ENCODE peak calls at places on chromosomes 11 and 22, in nine cellular contexts. N is CD8-positive, alpha-beta memory T cell; Q is endodermal cell; G is pancreas; B is psoas muscle; H is body of pancreas; I is cardiac muscle cell; U is thoracic aorta; R is A673. C is an unnamed sample.

GRCh38 chr11:20037358-20037757 is 122.9 kb downstream of the DBX1 start:
- DNase-seq in N (no peak), Q (no peak), G (no peak), B (no peak), H (no peak), I (no peak), U (no peak), R (no peak), C (no peak)

GRCh38 chr11:57416436-57416835 is 10.5 kb downstream of the SLC43A3 start:
- DNase-seq in N (no peak), Q (no peak), G (no peak), B (no peak), H (no peak), I (no peak), U (no peak), R (no peak), C (no peak)

GRCh38 chr11:117716652-117717440 is 80.2 kb downstream of the DSCAML1 start:
- DNase-seq in N (no peak), Q (no peak), G (no peak), B (no peak), H (no peak), I (no peak), U (no peak), R (no peak), C (peak; percentile 30)

GRCh38 chr22:18947905-18948304 is 11.8 kb upstream of the PRODH start:
- DNase-seq in N (no peak), Q (peak; percentile 52), G (no peak), B (peak; percentile 22), H (no peak), I (no peak), U (no peak), R (no peak), C (peak; percentile 15)

GRCh38 chr11:86183694-86184093 is 60.9 kb upstream of the EED start:
- DNase-seq in N (no peak), Q (no peak), G (no peak), B (no peak), H (no peak), I (no peak), U (no peak), R (no peak), C (no peak)

GRCh38 chr11:70736937-70737640 is 338.8 kb downstream of the CTTN start:
- DNase-seq in N (no peak), Q (no peak), G (no peak), B (no peak), H (no peak), I (no peak), U (no peak), R (no peak), C (no peak)

GRCh38 chr11:16612801-16613400 is 125.5 kb upstream of the C11orf58 start:
- DNase-seq in N (no peak), Q (peak; percentile 63), G (peak; percentile 22), B (peak; percentile 34), H (peak; percentile 11), I (peak; percentile 18), U (no peak), R (peak; percentile 42), C (no peak)

GRCh38 chr22:34975721-34976120 is 90.2 kb upstream of the ISX start:
- DNase-seq in N (no peak), Q (peak; percentile 57), G (no peak), B (no peak), H (no peak), I (no peak), U (no peak), R (no peak), C (no peak)

GRCh38 chr11:64649304-64649703 is 58.3 kb downstream of the SLC22A12 start:
- DNase-seq in N (no peak), Q (peak; percentile 86), G (peak; percentile 45), B (no peak), H (peak; percentile 59), I (peak; percentile 71), U (no peak), R (peak; percentile 50), C (no peak)

GRCh38 chr11:72038491-72038890 is 39.8 kb downstream of the IL18BP start:
- DNase-seq in N (no peak), Q (no peak), G (peak; percentile 27), B (peak; percentile 83), H (peak; percentile 43), I (no peak), U (no peak), R (peak; percentile 64), C (no peak)

GRCh38 chr22:40635008-40635939 is 1.2 kb downstream of the MRTFA start:
- DNase-seq in N (no peak), Q (peak; percentile 21), G (no peak), B (no peak), H (no peak), I (no peak), U (no peak), R (no peak), C (no peak)

GRCh38 chr11:120660024-120660565 is 148.5 kb downstream of the GRIK4 start:
- DNase-seq in N (no peak), Q (peak; percentile 89), G (no peak), B (no peak), H (no peak), I (peak; percentile 62), U (no peak), R (peak; percentile 65), C (no peak)

GRCh38 chr11:110077866-110078325 is 15.3 kb upstream of the ZC3H12C start:
- DNase-seq in N (no peak), Q (no peak), G (no peak), B (no peak), H (no peak), I (no peak), U (no peak), R (peak; percentile 56), C (no peak)

GRCh38 chr11:35750981-35751663 is 88.5 kb downstream of the TRIM44 start:
- DNase-seq in N (no peak), Q (no peak), G (no peak), B (no peak), H (no peak), I (no peak), U (no peak), R (no peak), C (no peak)

GRCh38 chr11:35748644-35749043 is 86.1 kb downstream of the TRIM44 start:
- DNase-seq in N (no peak), Q (no peak), G (no peak), B (no peak), H (no peak), I (no peak), U (no peak), R (no peak), C (no peak)

GRCh38 chr11:35750315-35750714 is 87.7 kb downstream of the TRIM44 start:
- DNase-seq in N (no peak), Q (no peak), G (no peak), B (no peak), H (no peak), I (no peak), U (no peak), R (no peak), C (no peak)

GRCh38 chr11:35751664-35752061 is 89.1 kb downstream of the TRIM44 start:
- DNase-seq in N (no peak), Q (no peak), G (no peak), B (no peak), H (no peak), I (no peak), U (no peak), R (no peak), C (no peak)

DNA sequence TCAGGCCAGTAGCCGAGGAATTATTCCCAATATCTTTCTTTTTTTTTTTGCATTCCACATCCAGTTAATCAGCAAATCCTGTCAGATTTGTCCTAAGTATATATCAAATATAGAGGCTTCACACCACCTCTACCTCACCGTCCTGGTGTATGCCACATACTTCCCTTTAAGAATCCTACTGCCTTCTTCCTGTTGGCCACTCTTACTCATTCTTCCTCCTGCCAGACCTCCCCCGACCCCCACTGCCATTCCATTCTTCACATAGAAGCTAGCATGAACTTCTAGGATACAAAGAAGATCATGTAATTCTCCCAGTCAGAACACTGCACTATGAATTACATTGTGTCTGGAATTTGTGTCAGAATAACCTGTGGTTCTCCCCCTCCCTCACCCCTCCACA is 89.5 kb downstream of the TRIM44 start:
- DNase-seq in N (no peak), Q (no peak), G (no peak), B (no peak), H (no peak), I (no peak), U (no peak), R (no peak), C (no peak)
- H3K27ac ChIP-seq in N (no peak overlapping the region), Q (no peak overlapping the region), G (no peak overlapping the region), B (peak overlapping the region; percentile 13), H (peak overlapping the region; percentile 50), I (no peak overlapping the region), U (no peak overlapping the region), R (no peak overlapping the region), C (no peak overlapping the region)

DNA sequence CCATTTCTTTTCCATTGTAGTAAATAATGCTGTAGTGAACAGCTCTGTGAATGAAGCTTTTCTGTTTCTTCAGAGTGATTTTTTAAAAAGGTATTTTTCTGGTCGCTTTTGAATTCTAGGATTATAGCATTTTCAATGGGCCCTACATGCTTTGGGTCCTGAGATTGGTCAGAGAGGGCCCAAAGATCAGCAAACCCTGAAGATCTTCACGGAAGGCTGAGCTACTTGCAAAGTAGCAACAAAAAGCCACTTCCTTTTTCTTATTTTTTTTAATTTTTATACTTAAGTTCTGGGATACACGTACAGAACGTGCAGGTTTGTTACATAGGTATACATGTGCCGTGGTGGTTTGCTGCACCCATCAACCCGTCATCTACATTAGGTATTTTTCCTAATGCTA is 200.5 kb downstream of the FAT3 start:
- DNase-seq in N (no peak), Q (no peak), G (no peak), B (no peak), H (no peak), I (no peak), U (no peak), R (no peak), C (no peak)
- H3K4me3 ChIP-seq in N (no peak overlapping the region), Q (no peak overlapping the region), G (no peak overlapping the region), B (no peak overlapping the region), H (no peak overlapping the region), I (no peak overlapping the region), U (no peak overlapping the region), R (no peak overlapping the region), C (no peak overlapping the region)

DNA sequence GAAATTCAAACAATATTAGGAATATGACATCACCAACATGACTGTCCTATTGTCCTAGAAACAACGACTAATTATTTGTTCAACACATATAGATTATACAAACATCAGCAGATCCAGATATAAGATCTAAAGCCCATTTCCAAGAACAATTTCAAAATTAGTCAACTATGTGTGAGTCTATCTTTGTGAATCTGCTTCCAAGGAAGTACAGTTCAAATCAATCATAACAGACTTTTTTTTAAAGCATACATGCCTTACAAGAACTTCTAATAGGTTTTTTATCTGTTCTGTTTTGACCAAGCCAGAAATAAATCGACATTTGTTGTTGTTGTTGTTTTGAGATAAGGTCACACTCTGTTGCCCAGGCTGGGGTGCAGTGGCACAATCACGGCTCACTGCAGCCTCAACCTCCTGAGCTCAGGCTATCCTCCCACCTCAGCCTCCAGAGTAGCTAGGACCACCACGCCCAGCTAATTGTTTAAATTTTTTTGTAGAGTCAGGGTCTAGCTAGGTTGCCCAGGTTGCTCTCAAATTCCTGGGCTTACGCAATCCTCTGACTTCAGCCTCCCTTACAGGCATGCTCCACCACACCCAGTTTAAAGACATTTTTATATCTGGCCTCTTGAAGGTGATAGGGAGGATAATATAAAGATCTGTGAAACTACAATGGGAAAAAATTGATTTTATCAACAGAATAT is 54.8 kb downstream of the DENND5A start:
- DNase-seq in N (no peak), Q (no peak), G (no peak), B (no peak), H (no peak), I (no peak), U (no peak), R (no peak), C (no peak)
- H3K27ac ChIP-seq in N (no peak overlapping the region), Q (no peak overlapping the region), G (no peak overlapping the region), B (no peak overlapping the region), H (no peak overlapping the region), I (peak overlapping the region; percentile 82), U (no peak overlapping the region), R (no peak overlapping the region), C (no peak overlapping the region)

GRCh38 chr22:28882545-28882877 is 861 bp upstream of the ZNRF3 start:
- DNase-seq in N (no peak), Q (no peak), G (no peak), B (no peak), H (no peak), I (no peak), U (no peak), R (peak; percentile 55), C (no peak)
- H3K4me3 ChIP-seq in N (peak overlapping the region; percentile 89), Q (peak overlapping the region; percentile 83), G (peak overlapping the region; percentile 31), B (peak overlapping the region; percentile 81), H (no peak overlapping the region), I (peak overlapping the region; percentile 27), U (peak overlapping the region; percentile 89), R (peak overlapping the region; percentile 55), C (peak overlapping the region; percentile 55)

C was measured in upper lobe of left lung.